ENCODE peak calls at places on chromosomes 11 and 22, in nine cellular contexts. One of them, this sample, is unnamed.
A peak's percentile ranks its signal among the peaks of the same experiment; 100 is the strongest.

GRCh38 chr22:29377979-29378378 is 10.4 kb downstream of the AP1B1 start:
- DNase-seq in anterior cingulate cortex: no peak
- DNase-seq in neuronal stem cell: no peak
- DNase-seq in cardiac fibroblast: no peak
- DNase-seq in activated CD4-positive, alpha-beta T cell treated with anti-CD3 and anti-CD28 coated beads for 36 hours: no peak
- DNase-seq in fibroblast of lung: no peak
- DNase-seq in IMR-90: no peak
- DNase-seq in substantia nigra: no peak
- DNase-seq in fibroblast of mammary gland: no peak
- DNase-seq in this sample: no peak

GRCh38 chr11:59857444-59858434 is 8.5 kb downstream of the TCN1 start:
- DNase-seq in anterior cingulate cortex: no peak
- DNase-seq in neuronal stem cell: no peak
- DNase-seq in cardiac fibroblast: peak; percentile 45
- DNase-seq in activated CD4-positive, alpha-beta T cell treated with anti-CD3 and anti-CD28 coated beads for 36 hours: peak; percentile 31
- DNase-seq in fibroblast of lung: peak; percentile 50
- DNase-seq in IMR-90: no peak
- DNase-seq in substantia nigra: no peak
- DNase-seq in fibroblast of mammary gland: no peak
- DNase-seq in this sample: no peak

GRCh38 chr22:39293766-39294368 is 25.6 kb downstream of the RPL3 start:
- DNase-seq in anterior cingulate cortex: no peak
- DNase-seq in neuronal stem cell: no peak
- DNase-seq in cardiac fibroblast: no peak
- DNase-seq in activated CD4-positive, alpha-beta T cell treated with anti-CD3 and anti-CD28 coated beads for 36 hours: no peak
- DNase-seq in fibroblast of lung: no peak
- DNase-seq in IMR-90: no peak
- DNase-seq in substantia nigra: no peak
- DNase-seq in fibroblast of mammary gland: no peak
- DNase-seq in this sample: no peak

GRCh38 chr22:38484244-38484643 is 16.3 kb downstream of the KDELR3 start:
- DNase-seq in anterior cingulate cortex: no peak
- DNase-seq in neuronal stem cell: no peak
- DNase-seq in cardiac fibroblast: no peak
- DNase-seq in activated CD4-positive, alpha-beta T cell treated with anti-CD3 and anti-CD28 coated beads for 36 hours: no peak
- DNase-seq in fibroblast of lung: no peak
- DNase-seq in IMR-90: no peak
- DNase-seq in substantia nigra: no peak
- DNase-seq in fibroblast of mammary gland: no peak
- DNase-seq in this sample: no peak

GRCh38 chr22:47171441-47172221 is 409.2 kb downstream of the TBC1D22A start:
- DNase-seq in anterior cingulate cortex: no peak
- DNase-seq in neuronal stem cell: no peak
- DNase-seq in cardiac fibroblast: no peak
- DNase-seq in activated CD4-positive, alpha-beta T cell treated with anti-CD3 and anti-CD28 coated beads for 36 hours: no peak
- DNase-seq in fibroblast of lung: no peak
- DNase-seq in IMR-90: no peak
- DNase-seq in substantia nigra: no peak
- DNase-seq in fibroblast of mammary gland: no peak
- DNase-seq in this sample: no peak

GRCh38 chr22:50257451-50258360 is 3.8 kb downstream of the MAPK12 start:
- DNase-seq in anterior cingulate cortex: no peak
- DNase-seq in neuronal stem cell: no peak
- DNase-seq in cardiac fibroblast: no peak
- DNase-seq in activated CD4-positive, alpha-beta T cell treated with anti-CD3 and anti-CD28 coated beads for 36 hours: no peak
- DNase-seq in fibroblast of lung: no peak
- DNase-seq in IMR-90: no peak
- DNase-seq in substantia nigra: no peak
- DNase-seq in fibroblast of mammary gland: no peak
- DNase-seq in this sample: no peak

GRCh38 chr11:44605068-44605708 is 39.7 kb downstream of the CD82 start:
- DNase-seq in anterior cingulate cortex: no peak
- DNase-seq in neuronal stem cell: no peak
- DNase-seq in cardiac fibroblast: no peak
- DNase-seq in activated CD4-positive, alpha-beta T cell treated with anti-CD3 and anti-CD28 coated beads for 36 hours: no peak
- DNase-seq in fibroblast of lung: no peak
- DNase-seq in IMR-90: no peak
- DNase-seq in substantia nigra: no peak
- DNase-seq in fibroblast of mammary gland: no peak
- DNase-seq in this sample: no peak

GRCh38 chr11:12941671-12942070 is 67.4 kb upstream of the RASSF10 start:
- DNase-seq in anterior cingulate cortex: no peak
- DNase-seq in neuronal stem cell: no peak
- DNase-seq in cardiac fibroblast: no peak
- DNase-seq in activated CD4-positive, alpha-beta T cell treated with anti-CD3 and anti-CD28 coated beads for 36 hours: no peak
- DNase-seq in fibroblast of lung: peak; percentile 88
- DNase-seq in IMR-90: no peak
- DNase-seq in substantia nigra: no peak
- DNase-seq in fibroblast of mammary gland: no peak
- DNase-seq in this sample: no peak

GRCh38 chr11:62504158-62504973 is 42.2 kb downstream of the AHNAK start:
- DNase-seq in anterior cingulate cortex: no peak
- DNase-seq in neuronal stem cell: peak; percentile 27
- DNase-seq in cardiac fibroblast: no peak
- DNase-seq in activated CD4-positive, alpha-beta T cell treated with anti-CD3 and anti-CD28 coated beads for 36 hours: no peak
- DNase-seq in fibroblast of lung: no peak
- DNase-seq in IMR-90: no peak
- DNase-seq in substantia nigra: no peak
- DNase-seq in fibroblast of mammary gland: no peak
- DNase-seq in this sample: no peak

GRCh38 chr22:38327805-38328204 is 10.6 kb upstream of the CSNK1E start:
- DNase-seq in anterior cingulate cortex: no peak
- DNase-seq in neuronal stem cell: no peak
- DNase-seq in cardiac fibroblast: peak; percentile 57
- DNase-seq in activated CD4-positive, alpha-beta T cell treated with anti-CD3 and anti-CD28 coated beads for 36 hours: no peak
- DNase-seq in fibroblast of lung: peak; percentile 79
- DNase-seq in IMR-90: peak; percentile 63
- DNase-seq in substantia nigra: no peak
- DNase-seq in fibroblast of mammary gland: peak; percentile 46
- DNase-seq in this sample: no peak

GRCh38 chr22:45878051-45878764 is 98.8 kb downstream of the WNT7B start:
- DNase-seq in anterior cingulate cortex: no peak
- DNase-seq in neuronal stem cell: no peak
- DNase-seq in cardiac fibroblast: no peak
- DNase-seq in activated CD4-positive, alpha-beta T cell treated with anti-CD3 and anti-CD28 coated beads for 36 hours: no peak
- DNase-seq in fibroblast of lung: no peak
- DNase-seq in IMR-90: no peak
- DNase-seq in substantia nigra: peak; percentile 30
- DNase-seq in fibroblast of mammary gland: no peak
- DNase-seq in this sample: no peak

GRCh38 chr11:55634813-55635212 is at the start of gene OR4P4:
- DNase-seq in anterior cingulate cortex: no peak
- DNase-seq in neuronal stem cell: no peak
- DNase-seq in cardiac fibroblast: no peak
- DNase-seq in activated CD4-positive, alpha-beta T cell treated with anti-CD3 and anti-CD28 coated beads for 36 hours: no peak
- DNase-seq in fibroblast of lung: no peak
- DNase-seq in IMR-90: no peak
- DNase-seq in substantia nigra: no peak
- DNase-seq in fibroblast of mammary gland: no peak
- DNase-seq in this sample: no peak

This sample was measured in GM12892.